ENCODE peak calls at places on chromosomes 7 and 10, in seven cellular contexts. D, L, K, U, E, T and B are unnamed samples.

GRCh38 chr10:103546401-103546800 is 52.9 kb downstream of the NEURL1 start:
- DNase-seq in D (peak), L (no peak), K (no peak), U (no peak), E (no peak), T (peak), B (no peak)

GRCh38 chr7:18693401-18693800 is 197.9 kb downstream of the HDAC9 start:
- DNase-seq in D (peak), L (peak), K (no peak), U (no peak), E (peak), T (no peak), B (no peak)

GRCh38 chr10:112278871-112279270 is 4.3 kb upstream of the TECTB start:
- DNase-seq in D (no peak), L (no peak), K (no peak), U (no peak), E (no peak), T (no peak), B (no peak)

GRCh38 chr10:49140306-49141175 is 6.7 kb upstream of the FAM170B start:
- DNase-seq in D (no peak), L (peak), K (no peak), U (no peak), E (no peak), T (no peak), B (no peak)

GRCh38 chr10:60138842-60139241 is 232.5 kb upstream of the CCDC6 start:
- DNase-seq in D (no peak), L (no peak), K (no peak), U (no peak), E (no peak), T (no peak), B (no peak)

GRCh38 chr7:115033917-115034459 is 112.1 kb downstream of the MDFIC start:
- DNase-seq in D (no peak), L (no peak), K (no peak), U (no peak), E (no peak), T (no peak), B (no peak)

GRCh38 chr7:137816696-137817320 is 30.0 kb downstream of the DGKI start:
- DNase-seq in D (no peak), L (no peak), K (no peak), U (no peak), E (no peak), T (no peak), B (no peak)

GRCh38 chr10:60048146-60048545 is 141.8 kb upstream of the CCDC6 start:
- DNase-seq in D (peak), L (no peak), K (no peak), U (no peak), E (peak), T (peak), B (no peak)

GRCh38 chr10:8511026-8511425 is 456.5 kb downstream of the GATA3 start:
- DNase-seq in D (no peak), L (no peak), K (no peak), U (no peak), E (no peak), T (peak), B (no peak)

GRCh38 chr7:154987571-154987970 is 15.4 kb downstream of the PAXIP1 start:
- DNase-seq in D (no peak), L (no peak), K (no peak), U (no peak), E (no peak), T (no peak), B (no peak)

GRCh38 chr10:73731588-73732375 is 12.4 kb upstream of the SEC24C start:
- DNase-seq in D (no peak), L (no peak), K (no peak), U (no peak), E (no peak), T (no peak), B (no peak)

GRCh38 chr10:13414855-13415254 is 66.8 kb upstream of the SEPHS1 start:
- DNase-seq in D (peak), L (no peak), K (no peak), U (no peak), E (no peak), T (peak), B (no peak)

GRCh38 chr7:42385912-42386311 is 148.9 kb upstream of the GLI3 start:
- DNase-seq in D (no peak), L (no peak), K (no peak), U (no peak), E (no peak), T (no peak), B (no peak)

GRCh38 chr7:77348371-77348813 is 67.8 kb downstream of the GSAP start:
- DNase-seq in D (no peak), L (peak), K (no peak), U (no peak), E (no peak), T (no peak), B (no peak)

GRCh38 chr7:131108212-131108980 is 219.3 kb upstream of the MKLN1 start:
- DNase-seq in D (no peak), L (no peak), K (peak), U (no peak), E (no peak), T (no peak), B (peak)

GRCh38 chr7:87047-87446 is 105.3 kb upstream of the FAM20C start:
- DNase-seq in D (no peak), L (no peak), K (no peak), U (peak), E (no peak), T (no peak), B (no peak)

GRCh38 chr10:29151011-29151410 is 137.9 kb upstream of the LYZL1 start:
- DNase-seq in D (no peak), L (no peak), K (no peak), U (no peak), E (no peak), T (no peak), B (no peak)

GRCh38 chr7:126803060-126803665 is 449.6 kb downstream of the GRM8 start:
- DNase-seq in D (peak), L (peak), K (no peak), U (no peak), E (peak), T (peak), B (peak)

GRCh38 chr10:110376021-110376773 is 71.5 kb upstream of the SMNDC1 start:
- DNase-seq in D (no peak), L (peak), K (no peak), U (no peak), E (no peak), T (no peak), B (no peak)

GRCh38 chr7:125878990-125879389 is 949.4 kb upstream of the POT1 start:
- DNase-seq in D (no peak), L (no peak), K (no peak), U (no peak), E (no peak), T (no peak), B (no peak)

DNA sequence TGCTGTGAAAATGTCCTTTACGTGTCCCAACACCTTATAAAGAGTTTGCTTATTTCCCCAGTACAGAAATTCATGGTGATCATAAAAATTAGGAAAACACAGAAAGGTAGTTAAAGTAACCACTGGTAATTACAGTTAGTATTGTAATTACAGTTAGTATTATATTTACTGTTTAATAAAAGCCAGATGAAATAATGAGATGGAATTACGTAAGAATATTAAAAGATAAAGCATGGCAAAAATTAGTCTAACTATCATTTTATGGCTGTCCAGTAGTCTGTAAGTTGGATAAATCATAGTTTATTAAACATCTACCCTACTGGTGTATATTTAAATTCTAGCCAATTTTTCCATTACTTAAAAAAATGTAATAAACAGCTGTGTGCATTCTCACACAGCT is 638.8 kb downstream of the ACTR3B start:
- DNase-seq in D (no peak), L (no peak), K (no peak), U (no peak), E (no peak), T (no peak), B (no peak)
- H3K27ac ChIP-seq in D (no peak), L (no peak), K (no peak), U (no peak), E (no peak), T (no peak), B (no peak)

GRCh38 chr10:122021421-122021820 is 32.5 kb downstream of the TACC2 start:
- DNase-seq in D (no peak), L (no peak), K (no peak), U (no peak), E (no peak), T (no peak), B (no peak)
- H3K27ac ChIP-seq in D (no peak), L (peak), K (no peak), U (peak), E (no peak), T (no peak), B (no peak)

DNA sequence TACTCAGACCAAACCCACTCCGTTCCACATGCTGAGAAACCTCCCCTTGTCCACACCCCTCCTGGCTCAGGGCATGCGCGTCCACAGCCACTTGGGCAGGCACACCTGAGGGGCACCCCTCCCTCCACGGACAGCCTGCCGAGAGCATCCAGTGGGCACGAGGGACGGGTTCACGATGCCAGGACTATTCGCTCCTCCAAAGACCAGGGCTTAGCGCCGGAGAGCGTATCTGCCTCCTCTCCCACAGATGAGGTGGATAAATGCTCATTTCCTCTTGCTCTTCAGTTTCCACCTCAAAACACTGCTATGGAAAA is 204.4 kb downstream of the DNAJB6 start:
- DNase-seq in D (no peak), L (no peak), K (no peak), U (no peak), E (no peak), T (no peak), B (no peak)
- H3K27ac ChIP-seq in D (no peak), L (no peak), K (no peak), U (no peak), E (no peak), T (no peak), B (no peak)

GRCh38 chr10:77490512-77490911 is 147.1 kb downstream of the KCNMA1 start:
- DNase-seq in D (no peak), L (no peak), K (no peak), U (no peak), E (no peak), T (no peak), B (no peak)
- H3K27ac ChIP-seq in D (no peak), L (no peak), K (no peak), U (no peak), E (no peak), T (no peak), B (no peak)